ENCODE peak calls at places on chromosome 4, in nine cellular contexts. P, I, S, A, X, M, E, C and F are unnamed samples.

GRCh38 chr4:7828926-7829325 is 110.7 kb downstream of the AFAP1 start:
- DNase-seq in P (no peak), I (peak), S (no peak), A (no peak), X (no peak), M (peak), E (no peak), C (peak), F (no peak)

GRCh38 chr4:8291036-8291682 is 21.6 kb downstream of the HTRA3 start:
- DNase-seq in P (peak), I (no peak), S (no peak), A (no peak), X (no peak), M (no peak), E (no peak), C (no peak), F (no peak)

GRCh38 chr4:26459756-26460530 is 30.3 kb downstream of the CCKAR start:
- DNase-seq in P (no peak), I (no peak), S (peak), A (no peak), X (no peak), M (peak), E (no peak), C (no peak), F (no peak)

GRCh38 chr4:25320374-25321172 is 8.0 kb downstream of the ZCCHC4 start:
- DNase-seq in P (no peak), I (peak), S (no peak), A (no peak), X (no peak), M (peak), E (no peak), C (peak), F (no peak)

GRCh38 chr4:71729856-71730255 is 54.0 kb downstream of the GC start:
- DNase-seq in P (no peak), I (no peak), S (no peak), A (peak), X (no peak), M (no peak), E (no peak), C (no peak), F (no peak)

GRCh38 chr4:176034498-176034897 is 31.1 kb upstream of the WDR17 start:
- DNase-seq in P (no peak), I (peak), S (peak), A (peak), X (no peak), M (peak), E (no peak), C (peak), F (no peak)

GRCh38 chr4:27008693-27009092 is 148.1 kb downstream of the STIM2 start:
- DNase-seq in P (no peak), I (no peak), S (no peak), A (no peak), X (no peak), M (no peak), E (no peak), C (no peak), F (no peak)

GRCh38 chr4:108725457-108725856 is 37.4 kb downstream of the ETNPPL start:
- DNase-seq in P (no peak), I (no peak), S (no peak), A (no peak), X (no peak), M (no peak), E (no peak), C (no peak), F (no peak)